ENCODE peak calls at places on chromosomes 13 and 19, in seven cellular contexts. D is mammary epithelial cell; H is stomach; L is suprapubic skin; Q is left ventricle myocardium inferior; F is tibial artery; V is CD4-positive, CD25-positive, alpha-beta regulatory T cell. S is an unnamed sample.
A peak's percentile ranks its signal among the peaks of the same experiment; 100 is the strongest.

GRCh38 chr19:18194554-18195238 is 1.7 kb downstream of the MPV17L2 start:
- DNase-seq in Q (no peak), H (no peak), D (no peak), F (no peak), V (peak; percentile 38), L (peak; percentile 69), S (no peak)

GRCh38 chr19:3304871-3305423 is 61.4 kb upstream of the NFIC start:
- DNase-seq in L (no peak), V (peak; percentile 76), Q (peak; percentile 63), D (peak; percentile 41), F (peak; percentile 82), H (peak; percentile 79), S (peak; percentile 61)

GRCh38 chr19:35513231-35513974 is at the start of gene DMKN:
- DNase-seq in D (peak; percentile 77), Q (no peak), F (no peak), L (no peak), H (no peak), V (no peak), S (no peak)

GRCh38 chr13:35333157-35333556 is 143.3 kb downstream of the MAB21L1 start:
- DNase-seq in Q (no peak), D (no peak), F (no peak), V (no peak), H (no peak), L (no peak), S (no peak)

GRCh38 chr13:98143157-98143553 is 261 bp downstream of the FARP1 start:
- DNase-seq in H (no peak), Q (peak; percentile 58), D (no peak), L (no peak), V (no peak), F (peak; percentile 69), S (no peak)

GRCh38 chr19:46728693-46729339 is 11.9 kb upstream of the PRKD2 start:
- DNase-seq in F (no peak), V (peak; percentile 81), Q (peak; percentile 80), D (no peak), L (no peak), H (peak; percentile 82), S (peak; percentile 80)

GRCh38 chr13:99442273-99442895 is 58.9 kb upstream of the TM9SF2 start:
- DNase-seq in L (no peak), V (peak; percentile 74), Q (no peak), F (no peak), H (peak; percentile 52), D (peak; percentile 16), S (no peak)

GRCh38 chr13:114140909-114141255 is 8.5 kb upstream of the RASA3 start:
- DNase-seq in V (peak; percentile 75), Q (no peak), L (no peak), H (no peak), D (no peak), F (peak; percentile 44), S (no peak)

GRCh38 chr19:1780272-1780957 is 27.1 kb downstream of the ONECUT3 start:
- DNase-seq in Q (no peak), F (no peak), H (no peak), D (no peak), V (no peak), L (no peak), S (no peak)

GRCh38 chr13:103876571-103876970 is 810.4 kb upstream of the SLC10A2 start:
- DNase-seq in F (no peak), V (no peak), L (no peak), H (no peak), Q (no peak), D (no peak), S (no peak)

GRCh38 chr19:13633109-13633508 is 126.8 kb upstream of the CACNA1A start:
- DNase-seq in H (peak; percentile 56), L (no peak), Q (no peak), F (no peak), V (no peak), D (no peak), S (no peak)

GRCh38 chr13:74710006-74710405 is 575.8 kb upstream of the KLF12 start:
- DNase-seq in V (no peak), L (no peak), Q (no peak), F (no peak), D (peak; percentile 4), H (no peak), S (no peak)

GRCh38 chr13:49110122-49110831 is 109.9 kb upstream of the MLNR start:
- DNase-seq in F (peak; percentile 82), H (peak; percentile 78), V (peak; percentile 88), Q (peak; percentile 81), L (peak; percentile 81), D (peak; percentile 79), S (peak; percentile 82)

GRCh38 chr19:19657397-19657783 is 6.1 kb downstream of the ATP13A1 start:
- DNase-seq in H (no peak), F (no peak), Q (no peak), D (no peak), L (peak; percentile 55), V (no peak), S (peak; percentile 25)

GRCh38 chr13:101416181-101417042 is at the start of gene NALCN:
- DNase-seq in L (peak; percentile 60), V (no peak), F (peak; percentile 70), Q (peak; percentile 22), H (no peak), D (peak; percentile 14), S (peak; percentile 15)

GRCh38 chr19:6516659-6517291 is 14.1 kb upstream of the TNFSF9 start:
- DNase-seq in V (peak; percentile 86), D (peak; percentile 78), F (peak; percentile 86), Q (peak; percentile 89), L (peak; percentile 93), H (peak; percentile 92), S (peak; percentile 95)

GRCh38 chr19:31160346-31160926 is 188.8 kb downstream of the TSHZ3 start:
- DNase-seq in V (no peak), L (no peak), H (no peak), F (no peak), Q (no peak), D (no peak), S (no peak)

GRCh38 chr19:43555185-43555770 is 20.0 kb downstream of the XRCC1 start:
- DNase-seq in L (no peak), D (peak; percentile 53), H (peak; percentile 78), Q (peak; percentile 45), F (no peak), V (peak; percentile 88), S (peak; percentile 58)

GRCh38 chr13:64457976-64458375 is 2772.2 kb downstream of the PCDH9 start:
- DNase-seq in H (no peak), L (no peak), Q (no peak), V (no peak), D (no peak), F (no peak), S (no peak)

GRCh38 chr19:32269831-32270230 is 75.6 kb upstream of the ZNF507 start:
- DNase-seq in V (no peak), L (no peak), H (no peak), Q (no peak), F (no peak), D (no peak), S (no peak)

GRCh38 chr19:3073931-3074595 is 11.8 kb upstream of the TLE5 start:
- DNase-seq in F (peak; percentile 61), V (no peak), L (no peak), D (no peak), Q (no peak), H (no peak), S (no peak)

GRCh38 chr19:17654993-17655392 is 33.2 kb downstream of the UNC13A start:
- DNase-seq in V (peak; percentile 13), D (no peak), H (no peak), Q (no peak), F (no peak), L (no peak), S (no peak)

GRCh38 chr19:35213678-35214632 is 14.6 kb downstream of the FAM187B start:
- DNase-seq in L (peak; percentile 81), F (peak; percentile 76), V (peak; percentile 96), H (peak; percentile 80), D (peak; percentile 94), Q (peak; percentile 35), S (peak; percentile 37)

GRCh38 chr19:10211691-10212090 is 16.9 kb upstream of the DNMT1 start:
- DNase-seq in V (no peak), H (no peak), D (no peak), Q (no peak), L (no peak), F (no peak), S (no peak)

DNA sequence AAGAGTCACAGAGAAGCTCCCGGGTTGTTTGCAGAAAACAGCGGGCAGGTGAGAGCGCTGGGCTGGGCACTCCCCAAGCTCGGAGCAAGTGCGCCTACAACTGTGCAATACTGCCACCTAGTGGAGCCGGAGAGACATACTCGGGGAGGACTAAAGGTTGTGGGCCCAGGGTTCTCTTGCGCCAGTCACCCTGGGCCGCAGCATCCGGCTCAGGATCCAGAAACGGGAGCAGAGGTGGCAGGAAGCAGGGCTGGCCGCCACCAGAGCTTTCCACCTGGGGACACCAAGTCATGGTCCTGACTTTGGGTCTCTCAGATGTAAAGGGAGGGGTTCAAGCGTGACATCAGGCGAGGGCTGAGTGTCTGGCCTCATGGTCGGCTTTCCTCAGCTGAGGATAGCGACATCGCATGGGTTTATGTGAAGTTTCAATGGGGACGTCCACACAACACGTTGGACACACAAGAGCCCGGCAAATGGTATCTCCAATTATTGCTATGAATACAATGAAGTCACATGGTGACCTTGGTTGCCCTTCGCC is 11.2 kb upstream of the KLK4 start:
- DNase-seq in V (peak; percentile 82), H (peak; percentile 75), Q (peak; percentile 34), D (peak; percentile 77), F (peak; percentile 68), L (peak; percentile 74), S (peak; percentile 44)
- H3K27me3 ChIP-seq in V (no peaks in the 10 kb centered on the region), H (no peaks in the 10 kb centered on the region), Q (peaks cover 86% of the 10 kb centered on the region), D (no peaks in the 10 kb centered on the region), F (peaks cover 17% of the 10 kb centered on the region), L (peaks cover 31% of the 10 kb centered on the region), S (peaks cover 2% of the 10 kb centered on the region)

GRCh38 chr19:53892981-53893325 is 11.0 kb downstream of the PRKCG start:
- DNase-seq in H (no peak), Q (no peak), V (no peak), D (no peak), F (no peak), L (no peak), S (peak; percentile 40)
- H3K27me3 ChIP-seq in H (no peaks in the 10 kb centered on the region), Q (peaks cover 90% of the 10 kb centered on the region), V (no peaks in the 10 kb centered on the region), D (no peaks in the 10 kb centered on the region), F (peaks cover 70% of the 10 kb centered on the region), L (peaks cover 54% of the 10 kb centered on the region), S (peaks cover 7% of the 10 kb centered on the region)

GRCh38 chr13:50127017-50127725 is 111.9 kb downstream of the KCNRG start:
- DNase-seq in D (no peak), H (peak; percentile 50), F (peak; percentile 75), V (peak; percentile 70), Q (peak; percentile 58), L (peak; percentile 74), S (peak; percentile 57)

GRCh38 chr13:50126378-50127016 is 111.3 kb downstream of the KCNRG start:
- DNase-seq in H (no peak), V (peak; percentile 67), D (no peak), Q (no peak), F (no peak), L (no peak), S (peak; percentile 56)

GRCh38 chr13:50129065-50129922 is 114.0 kb downstream of the KCNRG start:
- DNase-seq in Q (peak; percentile 25), H (no peak), V (peak; percentile 80), D (no peak), F (peak; percentile 75), L (no peak), S (peak; percentile 65)

GRCh38 chr13:50128406-50129048 is 113.3 kb downstream of the KCNRG start:
- DNase-seq in L (no peak), H (no peak), V (peak; percentile 49), Q (no peak), D (no peak), F (no peak), S (no peak)

GRCh38 chr13:50127726-50128291 is 112.6 kb downstream of the KCNRG start:
- DNase-seq in Q (no peak), F (no peak), D (no peak), H (no peak), L (peak; percentile 65), V (no peak), S (no peak)
- H3K27me3 ChIP-seq in Q (peaks cover 46% of the 10 kb centered on the region), F (peaks cover 8% of the 10 kb centered on the region), D (peaks cover 25% of the 10 kb centered on the region), H (peaks cover 25% of the 10 kb centered on the region), L (peaks cover 52% of the 10 kb centered on the region), V (peaks cover 19% of the 10 kb centered on the region), S (no peaks in the 10 kb centered on the region)

GRCh38 chr13:67008075-67008668 is 222.0 kb downstream of the PCDH9 start:
- DNase-seq in Q (no peak), L (no peak), V (no peak), H (no peak), D (no peak), F (no peak), S (no peak)
- H3K27me3 ChIP-seq in Q (no peaks in the 10 kb centered on the region), L (no peaks in the 10 kb centered on the region), V (no peaks in the 10 kb centered on the region), H (no peaks in the 10 kb centered on the region), D (no peaks in the 10 kb centered on the region), F (no peaks in the 10 kb centered on the region), S (no peaks in the 10 kb centered on the region)